ENCODE peak calls at places on chromosomes 7 and 10, in nine cellular contexts. U is activated CD4-positive, alpha-beta T cell treated with anti-CD3 and anti-CD28 coated beads, Interleukin-2, amount 50 U/mL, for 24 hours; R is hepatocyte; B is cardiac muscle cell; Z is NCI-H774; O is naive thymus-derived CD8-positive, alpha-beta T cell; N is T-helper 9 cell; P is NCI-H510A treated with DMSO at 0.1 percent for 48 hours; M is activated CD8-positive, alpha-beta memory T cell treated with anti-CD3 and anti-CD28 coated beads, Interleukin-2, amount 10 ng/mL, durations not matched to agents 7 days and 5 days. A is an unnamed sample.

GRCh38 chr7:131364767-131365344 is 37.2 kb downstream of the MKLN1 start:
- DNase-seq in U (no peak), R (no peak), Z (no peak), O (no peak), B (no peak), N (no peak), P (no peak), M (no peak), A (no peak)

GRCh38 chr7:18580945-18581344 is 85.4 kb downstream of the HDAC9 start:
- DNase-seq in M (no peak), Z (no peak), O (no peak), B (no peak), P (no peak), N (no peak), U (no peak), R (no peak), A (no peak)

GRCh38 chr7:102433319-102434038 is at the start of gene ORAI2:
- DNase-seq in N (peak; percentile 89), Z (peak; percentile 64), O (peak; percentile 84), R (peak; percentile 93), U (peak; percentile 76), B (peak; percentile 77), P (peak; percentile 20), M (peak; percentile 89), A (peak; percentile 58)

GRCh38 chr7:44537442-44537841 is 3.7 kb downstream of the NPC1L1 start:
- DNase-seq in O (no peak), U (no peak), P (no peak), R (no peak), B (no peak), Z (no peak), M (no peak), N (no peak), A (no peak)

GRCh38 chr10:79984851-79985250 is 35.9 kb upstream of the SFTPD start:
- DNase-seq in M (peak; percentile 55), Z (no peak), B (no peak), N (no peak), R (peak; percentile 63), P (no peak), U (peak; percentile 7), O (no peak), A (peak; percentile 100)

GRCh38 chr7:137846588-137847417 is at the start of gene DGKI:
- DNase-seq in U (no peak), N (no peak), Z (no peak), P (no peak), R (peak; percentile 30), B (peak; percentile 20), O (no peak), M (no peak), A (no peak)

GRCh38 chr7:115085421-115085820 is 163.5 kb downstream of the MDFIC start:
- DNase-seq in R (no peak), P (no peak), M (no peak), U (no peak), B (no peak), Z (no peak), O (no peak), N (no peak), A (peak; percentile 71)

GRCh38 chr10:92811986-92812385 is 36.3 kb upstream of the EXOC6 start:
- DNase-seq in R (no peak), Z (no peak), U (no peak), M (no peak), N (no peak), O (no peak), B (peak; percentile 26), P (no peak), A (no peak)

GRCh38 chr10:44724415-44725174 is 186.5 kb upstream of the TMEM72 start:
- DNase-seq in U (no peak), Z (no peak), N (no peak), R (no peak), O (no peak), B (peak; percentile 26), P (no peak), M (no peak), A (peak; percentile 70)

GRCh38 chr10:123890246-123890645 is 1.4 kb downstream of the CPXM2 start:
- DNase-seq in O (no peak), M (no peak), N (no peak), Z (no peak), U (no peak), P (no peak), B (no peak), R (no peak), A (no peak)

GRCh38 chr7:44124822-44125202 is 1.5 kb upstream of the POLD2 start:
- DNase-seq in M (no peak), Z (no peak), U (no peak), R (no peak), P (no peak), N (no peak), B (no peak), O (no peak), A (no peak)

GRCh38 chr7:107166702-107167426 is 1.9 kb upstream of the HBP1 start:
- DNase-seq in P (no peak), Z (no peak), M (no peak), O (no peak), N (no peak), B (peak; percentile 12), U (no peak), R (no peak), A (no peak)

GRCh38 chr10:92434385-92434784 is 139.5 kb downstream of the IDE start:
- DNase-seq in B (no peak), M (no peak), P (no peak), Z (no peak), N (no peak), R (no peak), U (no peak), O (no peak), A (no peak)

GRCh38 chr10:91511549-91512330 is 101.6 kb downstream of the HECTD2 start:
- DNase-seq in N (no peak), M (no peak), P (no peak), U (no peak), O (no peak), R (no peak), Z (no peak), B (peak; percentile 68), A (peak; percentile 56)

GRCh38 chr10:101075775-101076174 is 14.0 kb downstream of the KAZALD1 start:
- DNase-seq in U (no peak), N (no peak), B (no peak), P (no peak), O (no peak), Z (no peak), R (no peak), M (no peak), A (no peak)

GRCh38 chr7:25624837-25625236 is 396.6 kb upstream of the NPVF start:
- DNase-seq in B (peak; percentile 79), Z (no peak), P (no peak), N (no peak), M (no peak), R (peak; percentile 15), U (no peak), O (no peak), A (no peak)

GRCh38 chr10:24727811-24728210 is 4.1 kb upstream of the ARHGAP21 start:
- DNase-seq in Z (no peak), R (peak; percentile 13), O (no peak), N (no peak), B (no peak), U (no peak), P (no peak), M (no peak), A (no peak)

GRCh38 chr7:127884066-127884559 is 147.1 kb downstream of the LRRC4 start:
- DNase-seq in R (no peak), O (no peak), Z (no peak), U (no peak), N (no peak), M (no peak), P (no peak), B (no peak), A (no peak)

GRCh38 chr7:24851791-24852190 is 94.5 kb upstream of the GSDME start:
- DNase-seq in N (no peak), Z (no peak), U (peak; percentile 17), M (peak; percentile 51), R (no peak), O (no peak), B (no peak), P (peak; percentile 10), A (peak; percentile 56)

GRCh38 chr7:128792471-128793183 is 859 bp downstream of the CCDC136 start:
- DNase-seq in N (no peak), B (no peak), M (no peak), P (no peak), O (no peak), R (no peak), U (no peak), Z (no peak), A (no peak)

GRCh38 chr10:55224007-55224781 is 423.2 kb upstream of the PCDH15 start:
- DNase-seq in P (no peak), M (no peak), B (no peak), O (no peak), R (no peak), U (no peak), N (no peak), Z (no peak), A (no peak)

GRCh38 chr7:66837007-66837406 is 84.0 kb upstream of the TMEM248 start:
- DNase-seq in P (no peak), N (no peak), Z (no peak), U (no peak), O (no peak), B (peak; percentile 22), M (peak; percentile 51), R (peak; percentile 33), A (peak; percentile 75)

GRCh38 chr7:10022957-10023356 is 950.7 kb upstream of the PHF14 start:
- DNase-seq in Z (no peak), N (no peak), U (no peak), O (no peak), R (peak; percentile 67), P (peak; percentile 57), B (no peak), M (no peak), A (peak; percentile 65)

GRCh38 chr7:36236073-36236472 is 83.0 kb downstream of the EEPD1 start:
- DNase-seq in R (no peak), Z (no peak), N (no peak), O (no peak), U (no peak), P (no peak), M (no peak), B (peak; percentile 5), A (no peak)

GRCh38 chr7:13069832-13070231 is 382.4 kb downstream of the ARL4A start:
- DNase-seq in R (no peak), U (no peak), M (no peak), O (no peak), P (no peak), B (no peak), Z (no peak), N (no peak), A (no peak)

GRCh38 chr7:98670186-98670585 is 53.1 kb downstream of the NPTX2 start:
- DNase-seq in M (no peak), P (no peak), U (no peak), R (no peak), O (no peak), Z (no peak), B (no peak), N (no peak), A (no peak)

GRCh38 chr10:76711374-76711997 is 926.1 kb downstream of the KCNMA1 start:
- DNase-seq in N (no peak), P (no peak), B (no peak), U (no peak), M (no peak), Z (no peak), R (no peak), O (no peak), A (no peak)

GRCh38 chr10:91576096-91576545 is 56.8 kb downstream of the PPP1R3C start:
- DNase-seq in N (no peak), U (no peak), O (no peak), P (no peak), B (no peak), Z (no peak), R (no peak), M (no peak), A (peak; percentile 32)